ENCODE peak calls at places on chromosomes 1 and 21, in five cellular contexts. A, F, C, U and T are unnamed samples. For H3K4me1, the result is how much of the 10 kb centered on the place peaks cover.

GRCh38 chr1:63624911-63625310 is 31.7 kb downstream of the PGM1 start:
- DNase-seq in A (no peak), F (no peak), C (no peak), U (no peak), T (no peak)

GRCh38 chr1:207672525-207673130 is 27.7 kb downstream of the CR1L start:
- DNase-seq in A (no peak), F (no peak), C (peak), U (peak), T (no peak)

GRCh38 chr1:52918201-52918600 is 3.3 kb downstream of the ECHDC2 start:
- DNase-seq in A (no peak), F (no peak), C (no peak), U (no peak), T (no peak)

GRCh38 chr1:16026723-16027484 is 5.1 kb downstream of the CLCNKA start:
- DNase-seq in A (no peak), F (peak), C (peak), U (peak), T (no peak)

GRCh38 chr1:240149488-240150094 is 57.9 kb downstream of the FMN2 start:
- DNase-seq in A (peak), F (no peak), C (peak), U (no peak), T (peak)

GRCh38 chr1:230351983-230352382 is 74.1 kb downstream of the PGBD5 start:
- DNase-seq in A (no peak), F (no peak), C (no peak), U (no peak), T (no peak)

GRCh38 chr1:154846921-154847442 is 23.1 kb downstream of the KCNN3 start:
- DNase-seq in A (no peak), F (peak), C (no peak), U (no peak), T (no peak)

GRCh38 chr1:225655509-225656258 is 2.8 kb upstream of the ENAH start:
- DNase-seq in A (peak), F (peak), C (peak), U (peak), T (peak)

GRCh38 chr1:162910161-162910560 is 49.2 kb upstream of the CCDC190 start:
- DNase-seq in A (no peak), F (no peak), C (no peak), U (no peak), T (no peak)

GRCh38 chr1:94894630-94895029 is 32.3 kb downstream of the CNN3 start:
- DNase-seq in A (no peak), F (no peak), C (no peak), U (no peak), T (no peak)

GRCh38 chr1:32817815-32818786 is 648 bp downstream of the S100PBP start:
- DNase-seq in A (peak), F (peak), C (peak), U (peak), T (no peak)

GRCh38 chr1:32933742-32934322 is 30.8 kb downstream of the RNF19B start:
- DNase-seq in A (peak), F (peak), C (peak), U (peak), T (peak)

GRCh38 chr1:51990478-51990965 is at the start of gene RAB3B:
- DNase-seq in A (no peak), F (no peak), C (peak), U (peak), T (no peak)

GRCh38 chr1:9198538-9199361 is 35.8 kb upstream of the H6PD start:
- DNase-seq in A (no peak), F (no peak), C (peak), U (no peak), T (no peak)

GRCh38 chr1:230317823-230318819 is 108.0 kb downstream of the PGBD5 start:
- DNase-seq in A (no peak), F (no peak), C (peak), U (peak), T (no peak)

GRCh38 chr1:172006660-172007059 is 165.4 kb downstream of the DNM3 start:
- DNase-seq in A (no peak), F (no peak), C (no peak), U (no peak), T (no peak)

GRCh38 chr1:234944439-234945369 is 183.9 kb downstream of the TOMM20 start:
- DNase-seq in A (no peak), F (no peak), C (no peak), U (no peak), T (no peak)

GRCh38 chr1:33443067-33443704 is 12.3 kb upstream of the PHC2 start:
- DNase-seq in A (no peak), F (no peak), C (no peak), U (no peak), T (no peak)

GRCh38 chr1:119713039-119713537 is 1.4 kb downstream of the PHGDH start:
- DNase-seq in A (peak), F (no peak), C (peak), U (no peak), T (no peak)

GRCh38 chr1:35623832-35624231 is 17.5 kb downstream of the PSMB2 start:
- DNase-seq in A (no peak), F (no peak), C (no peak), U (no peak), T (no peak)

GRCh38 chr1:242062271-242062670 is 63.4 kb upstream of the MAP1LC3C start:
- DNase-seq in A (no peak), F (no peak), C (no peak), U (no peak), T (no peak)

GRCh38 chr1:221394011-221394544 is 347.8 kb downstream of the DUSP10 start:
- DNase-seq in A (no peak), F (peak), C (no peak), U (no peak), T (no peak)

GRCh38 chr1:216854836-216855485 is 131.7 kb upstream of the ESRRG start:
- DNase-seq in A (no peak), F (no peak), C (no peak), U (no peak), T (no peak)

GRCh38 chr1:226420860-226421259 is 13.0 kb upstream of the PARP1 start:
- DNase-seq in A (no peak), F (no peak), C (no peak), U (no peak), T (no peak)

GRCh38 chr1:58887059-58887458 is 103.2 kb upstream of the JUN start:
- DNase-seq in A (no peak), F (no peak), C (no peak), U (no peak), T (no peak)

GRCh38 chr1:226637147-226637935 is 88.8 kb downstream of the STUM start:
- DNase-seq in A (peak), F (peak), C (no peak), U (no peak), T (no peak)

GRCh38 chr21:8994640-8995511 is 1526.5 kb upstream of the TPTE start:
- DNase-seq in A (no peak), F (no peak), C (no peak), U (no peak), T (peak)

GRCh38 chr1:30085814-30086770 is 637.3 kb downstream of the MATN1 start:
- DNase-seq in A (peak), F (peak), C (peak), U (peak), T (no peak)

GRCh38 chr1:192925609-192926008 is 116.8 kb downstream of the RGS2 start:
- DNase-seq in A (no peak), F (no peak), C (no peak), U (no peak), T (no peak)

GRCh38 chr1:8746554-8746953 is 70.9 kb downstream of the RERE start:
- DNase-seq in A (no peak), F (no peak), C (no peak), U (no peak), T (no peak)

GRCh38 chr1:214801191-214801590 is 198.2 kb downstream of the CENPF start:
- DNase-seq in A (no peak), F (no peak), C (no peak), U (no peak), T (no peak)

GRCh38 chr1:28775121-28775942 is 36.6 kb upstream of the OPRD1 start:
- DNase-seq in A (peak), F (peak), C (no peak), U (peak), T (no peak)

GRCh38 chr1:229888561-229889001 is 178.5 kb upstream of the GALNT2 start:
- DNase-seq in A (peak), F (no peak), C (no peak), U (peak), T (no peak)

GRCh38 chr1:99457381-99458165 is 188.3 kb upstream of the PALMD start:
- DNase-seq in A (no peak), F (no peak), C (no peak), U (no peak), T (no peak)

GRCh38 chr1:99456536-99456935 is 189.4 kb upstream of the PALMD start:
- DNase-seq in A (no peak), F (no peak), C (no peak), U (no peak), T (no peak)

GRCh38 chr1:99461499-99461898 is 184.4 kb upstream of the PALMD start:
- DNase-seq in A (no peak), F (no peak), C (no peak), U (no peak), T (no peak)

DNA sequence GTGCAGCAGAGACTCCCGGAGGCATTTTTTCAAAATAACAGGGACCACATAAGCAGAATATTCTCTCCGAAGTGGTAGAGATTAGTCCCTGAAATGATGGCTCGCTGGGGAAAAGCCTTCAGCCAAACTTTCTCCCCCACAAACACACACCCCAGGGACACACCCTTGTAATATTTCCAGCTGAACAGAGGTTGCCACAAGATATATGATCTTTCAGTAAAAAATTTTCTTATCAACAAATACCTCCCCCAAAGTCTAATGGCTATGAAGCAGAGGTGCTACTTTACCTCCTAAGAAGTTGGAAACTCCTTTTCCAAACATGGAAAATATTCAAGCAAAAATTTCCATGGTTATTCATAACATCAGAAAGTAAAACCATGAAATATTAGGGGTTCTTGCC is 190.2 kb upstream of the PALMD start:
- DNase-seq in A (no peak), F (no peak), C (no peak), U (no peak), T (no peak)
- H3K4me1 ChIP-seq in A (under half), F (under half), C (under half), U (under half), T (under half)

GRCh38 chr1:25608488-25609178 is 8.0 kb upstream of the MAN1C1 start:
- DNase-seq in A (peak), F (peak), C (peak), U (peak), T (peak)
- TF ChIP-seq CTCF in A (peak), F (peak), C (peak), U (peak), T (peak)

DNA sequence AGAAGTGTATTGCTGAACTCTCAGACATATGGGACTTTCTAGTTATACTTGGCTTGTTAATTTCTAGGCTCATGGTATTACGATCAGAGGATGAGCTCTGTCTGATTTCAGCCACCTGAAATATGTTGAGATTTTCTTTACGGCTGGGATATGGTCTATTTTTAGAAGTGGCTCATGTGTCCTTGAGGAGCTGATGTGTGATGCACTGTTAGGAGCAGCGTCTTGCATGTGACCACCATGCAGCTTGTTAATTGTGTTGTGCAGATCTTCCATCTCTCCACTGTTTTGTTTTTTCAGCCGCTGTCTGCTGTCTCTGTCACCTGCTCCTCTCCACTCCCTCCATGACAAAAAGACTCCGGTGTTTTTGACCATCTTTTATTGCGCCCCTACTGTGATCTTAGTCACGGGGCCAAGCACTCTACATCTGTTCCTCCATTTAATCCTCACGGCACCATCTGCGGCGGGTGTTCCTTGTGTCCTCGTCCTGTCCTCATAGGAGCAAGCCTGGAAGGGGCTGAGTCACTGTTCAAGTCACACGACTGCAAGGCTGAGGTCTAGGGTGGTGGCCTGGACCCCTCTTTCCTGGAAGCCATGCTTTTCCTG is 51.8 kb downstream of the ADARB1 start:
- DNase-seq in A (no peak), F (no peak), C (peak), U (no peak), T (no peak)
- H3K4me1 ChIP-seq in A (under half), F (under half), C (half or more), U (under half), T (under half)

GRCh38 chr1:81799939-81800740 is 594 bp upstream of the ADGRL2 start:
- DNase-seq in A (peak), F (peak), C (peak), U (peak), T (no peak)

GRCh38 chr1:81801834-81802531 is 1.2 kb downstream of the ADGRL2 start:
- DNase-seq in A (peak), F (no peak), C (peak), U (peak), T (no peak)

GRCh38 chr1:81800741-81801031 is at the start of gene ADGRL2:
- DNase-seq in A (peak), F (no peak), C (no peak), U (no peak), T (no peak)

GRCh38 chr1:81801032-81801833 is 499 bp downstream of the ADGRL2 start:
- DNase-seq in A (peak), F (peak), C (peak), U (peak), T (peak)

DNA sequence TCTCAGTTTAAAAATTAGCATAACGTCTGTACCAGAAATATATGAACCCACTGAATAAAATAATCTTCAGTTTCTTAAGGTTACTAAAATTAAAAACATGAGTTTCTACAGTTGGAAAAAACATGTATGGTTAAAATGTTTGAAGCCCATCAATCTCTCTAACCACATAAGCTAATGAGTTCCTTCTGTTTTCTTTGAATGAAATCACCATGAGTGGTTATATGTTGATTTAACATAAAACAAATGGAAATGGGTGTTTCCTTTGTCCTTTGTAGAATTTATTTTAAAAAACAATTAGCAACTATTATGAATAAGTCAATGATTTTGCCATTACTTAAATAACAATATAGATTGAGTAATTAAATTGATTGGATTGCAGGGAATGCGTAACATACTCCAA is 3.0 kb upstream of the ADGRL2 start:
- DNase-seq in A (no peak), F (no peak), C (no peak), U (no peak), T (no peak)
- TF ChIP-seq CTCF in A (no peak), F (no peak), C (no peak), U (no peak), T (no peak)